ENCODE peak calls at places on chromosomes 13 and 19, in four cellular contexts. One of them, this sample, is unnamed.
A peak's percentile ranks its signal among the peaks of the same experiment; 100 is the strongest.

GRCh38 chr19:15114153-15114540 is 6.9 kb downstream of the SYDE1 start:
- DNase-seq in HepG2: no peak
- DNase-seq in H1: no peak
- DNase-seq in K562: no peak
- DNase-seq in this sample: no peak

GRCh38 chr19:49918089-49918488 is 10.9 kb upstream of the ATF5 start:
- DNase-seq in HepG2: no peak
- DNase-seq in H1: no peak
- DNase-seq in K562: no peak
- DNase-seq in this sample: no peak

GRCh38 chr13:30409911-30410704 is 12.2 kb upstream of the UBE2L5 start:
- DNase-seq in HepG2: no peak
- DNase-seq in H1: no peak
- DNase-seq in K562: no peak
- DNase-seq in this sample: no peak

GRCh38 chr19:42038675-42039074 is 31.3 kb downstream of the GRIK5 start:
- DNase-seq in HepG2: no peak
- DNase-seq in H1: no peak
- DNase-seq in K562: no peak
- DNase-seq in this sample: no peak

GRCh38 chr19:40424637-40425449 is 949 bp downstream of the SERTAD1 start:
- DNase-seq in HepG2: no peak
- DNase-seq in H1: peak; percentile 90
- DNase-seq in K562: peak; percentile 19
- DNase-seq in this sample: no peak

GRCh38 chr13:40063743-40064142 is 408.3 kb downstream of the COG6 start:
- DNase-seq in HepG2: peak; percentile 81
- DNase-seq in H1: no peak
- DNase-seq in K562: no peak
- DNase-seq in this sample: no peak

GRCh38 chr13:47859129-47859528 is 141.9 kb downstream of the SUCLA2 start:
- DNase-seq in HepG2: no peak
- DNase-seq in H1: no peak
- DNase-seq in K562: no peak
- DNase-seq in this sample: no peak

GRCh38 chr19:518292-519231 is 11.3 kb downstream of the TPGS1 start:
- DNase-seq in HepG2: no peak
- DNase-seq in H1: peak; percentile 75
- DNase-seq in K562: peak; percentile 60
- DNase-seq in this sample: no peak

GRCh38 chr19:36377541-36378178 is 1.3 kb downstream of the ZFP14 start:
- DNase-seq in HepG2: peak; percentile 74
- DNase-seq in H1: no peak
- DNase-seq in K562: no peak
- DNase-seq in this sample: no peak

GRCh38 chr13:105471683-105472082 is 1063.8 kb downstream of the EFNB2 start:
- DNase-seq in HepG2: no peak
- DNase-seq in H1: no peak
- DNase-seq in K562: no peak
- DNase-seq in this sample: no peak

GRCh38 chr13:93413972-93414717 is 187.5 kb downstream of the GPC6 start:
- DNase-seq in HepG2: no peak
- DNase-seq in H1: no peak
- DNase-seq in K562: no peak
- DNase-seq in this sample: no peak

GRCh38 chr13:44331912-44332840 is 41.4 kb upstream of the SERP2 start:
- DNase-seq in HepG2: no peak
- DNase-seq in H1: no peak
- DNase-seq in K562: no peak
- DNase-seq in this sample: no peak

GRCh38 chr19:41297628-41298326 is 12.2 kb upstream of the CCDC97 start:
- DNase-seq in HepG2: no peak
- DNase-seq in H1: no peak
- DNase-seq in K562: no peak
- DNase-seq in this sample: peak; percentile 64

GRCh38 chr19:19338082-19338481 is 17.5 kb downstream of the MAU2 start:
- DNase-seq in HepG2: no peak
- DNase-seq in H1: no peak
- DNase-seq in K562: no peak
- DNase-seq in this sample: no peak

GRCh38 chr19:16062789-16063188 is 13.5 kb upstream of the TPM4 start:
- DNase-seq in HepG2: no peak
- DNase-seq in H1: peak; percentile 91
- DNase-seq in K562: peak; percentile 72
- DNase-seq in this sample: no peak

GRCh38 chr13:97766749-97767148 is 186.7 kb upstream of the IPO5 start:
- DNase-seq in HepG2: no peak
- DNase-seq in H1: no peak
- DNase-seq in K562: no peak
- DNase-seq in this sample: no peak

GRCh38 chr19:48348039-48348438 is 15.7 kb downstream of the TMEM143 start:
- DNase-seq in HepG2: peak; percentile 79
- DNase-seq in H1: no peak
- DNase-seq in K562: no peak
- DNase-seq in this sample: no peak

GRCh38 chr13:80962173-80962572 is 621.2 kb upstream of the SPRY2 start:
- DNase-seq in HepG2: no peak
- DNase-seq in H1: no peak
- DNase-seq in K562: no peak
- DNase-seq in this sample: no peak

GRCh38 chr13:99630269-99630898 is 129.1 kb downstream of the TM9SF2 start:
- DNase-seq in HepG2: no peak
- DNase-seq in H1: no peak
- DNase-seq in K562: no peak
- DNase-seq in this sample: no peak

GRCh38 chr13:73429691-73430090 is 370.9 kb downstream of the KLF5 start:
- DNase-seq in HepG2: no peak
- DNase-seq in H1: no peak
- DNase-seq in K562: no peak
- DNase-seq in this sample: no peak

GRCh38 chr19:13574933-13575332 is 68.7 kb upstream of the CACNA1A start:
- DNase-seq in HepG2: peak; percentile 7
- DNase-seq in H1: peak; percentile 48
- DNase-seq in K562: peak; percentile 48
- DNase-seq in this sample: no peak

GRCh38 chr19:23801798-23802197 is 43.1 kb upstream of the ZNF681 start:
- DNase-seq in HepG2: no peak
- DNase-seq in H1: no peak
- DNase-seq in K562: no peak
- DNase-seq in this sample: no peak

GRCh38 chr13:114100446-114101320 is 31.7 kb downstream of the RASA3 start:
- DNase-seq in HepG2: no peak
- DNase-seq in H1: no peak
- DNase-seq in K562: no peak
- DNase-seq in this sample: no peak

GRCh38 chr13:43990829-43991228 is 111.1 kb downstream of the LACC1 start:
- DNase-seq in HepG2: no peak
- DNase-seq in H1: no peak
- DNase-seq in K562: no peak
- DNase-seq in this sample: no peak

GRCh38 chr19:45527731-45528130 is 20.5 kb downstream of the VASP start:
- DNase-seq in HepG2: no peak
- DNase-seq in H1: no peak
- DNase-seq in K562: peak; percentile 34
- DNase-seq in this sample: no peak

GRCh38 chr13:100235311-100235901 is 146.5 kb downstream of the PCCA start:
- DNase-seq in HepG2: peak; percentile 60
- DNase-seq in H1: no peak
- DNase-seq in K562: peak; percentile 22
- DNase-seq in this sample: no peak

GRCh38 chr13:95535243-95535642 is 17.3 kb upstream of the CLDN10 start:
- DNase-seq in HepG2: peak; percentile 84
- DNase-seq in H1: no peak
- DNase-seq in K562: no peak
- DNase-seq in this sample: no peak

GRCh38 chr19:49741210-49741844 is 21.8 kb downstream of the TSKS start:
- DNase-seq in HepG2: peak; percentile 42
- DNase-seq in H1: no peak
- DNase-seq in K562: no peak
- DNase-seq in this sample: no peak

GRCh38 chr13:114047358-114047881 is 73.5 kb upstream of the C13orf46 start:
- DNase-seq in HepG2: no peak
- DNase-seq in H1: no peak
- DNase-seq in K562: peak; percentile 19
- DNase-seq in this sample: peak; percentile 74

GRCh38 chr19:16936901-16937300 is 48.1 kb downstream of the F2RL3 start:
- DNase-seq in HepG2: no peak
- DNase-seq in H1: no peak
- DNase-seq in K562: no peak
- DNase-seq in this sample: no peak

GRCh38 chr13:72194531-72194930 is 327.5 kb upstream of the DACH1 start:
- DNase-seq in HepG2: no peak
- DNase-seq in H1: no peak
- DNase-seq in K562: no peak
- DNase-seq in this sample: no peak

GRCh38 chr13:26538363-26539317 is 18.8 kb upstream of the WASF3 start:
- DNase-seq in HepG2: no peak
- DNase-seq in H1: no peak
- DNase-seq in K562: no peak
- DNase-seq in this sample: no peak

GRCh38 chr19:313169-313987 is 22.2 kb upstream of the PLPP2 start:
- DNase-seq in HepG2: no peak
- DNase-seq in H1: no peak
- DNase-seq in K562: no peak
- DNase-seq in this sample: no peak

GRCh38 chr19:48986211-48986610 is 6.9 kb downstream of the GYS1 start:
- DNase-seq in HepG2: no peak
- DNase-seq in H1: no peak
- DNase-seq in K562: no peak
- DNase-seq in this sample: no peak

DNA sequence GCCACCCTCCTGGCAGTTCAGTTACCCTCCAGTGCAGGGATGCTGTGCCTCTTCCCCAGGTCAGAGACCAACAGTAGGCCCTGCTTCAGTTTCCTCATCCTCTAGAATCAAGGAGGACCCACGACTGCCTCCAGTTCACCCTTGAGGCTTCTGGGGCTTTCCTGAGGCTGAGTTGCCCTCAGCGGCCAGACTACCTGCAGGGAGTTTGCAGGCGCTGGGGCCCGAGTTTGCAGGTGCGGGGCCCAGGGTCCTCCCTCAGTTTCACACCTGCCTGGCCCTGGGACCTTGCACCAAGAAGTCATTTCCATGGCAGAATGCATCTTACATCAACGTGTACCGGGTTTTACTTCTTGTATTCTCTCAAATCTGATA is 38.9 kb upstream of the C19orf12 start:
- DNase-seq in HepG2: no peak
- DNase-seq in H1: no peak
- DNase-seq in K562: no peak
- DNase-seq in this sample: no peak
- TF ChIP-seq CBX5 in HepG2: no peak
- TF ChIP-seq CBX5 in H1: no peak
- TF ChIP-seq CBX5 in K562: no peak
- TF ChIP-seq CBX5 in this sample: no peak

DNA sequence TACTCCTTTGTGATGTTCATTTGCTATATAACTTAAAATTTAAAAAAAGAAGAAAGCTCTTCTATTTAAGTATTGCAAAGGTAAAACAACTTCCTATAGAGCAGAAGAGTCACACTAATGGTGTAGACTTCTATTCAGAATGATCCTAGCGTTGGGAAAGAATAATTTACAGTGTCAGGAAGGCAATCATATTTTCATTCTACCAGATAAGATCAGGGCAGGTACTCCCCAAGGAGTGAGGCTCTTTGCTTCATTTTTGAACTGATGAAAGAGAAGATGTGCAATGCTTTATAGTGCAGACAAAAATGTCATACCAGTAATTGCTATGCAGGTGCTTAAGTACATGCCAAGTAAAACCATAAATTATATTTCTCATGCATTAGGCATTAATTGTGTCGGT is 1193.0 kb downstream of the PCDH9 start:
- DNase-seq in HepG2: no peak
- DNase-seq in H1: no peak
- DNase-seq in K562: no peak
- DNase-seq in this sample: no peak
- TF ChIP-seq CBX5 in HepG2: no peak
- TF ChIP-seq CBX5 in H1: no peak
- TF ChIP-seq CBX5 in K562: no peak
- TF ChIP-seq CBX5 in this sample: no peak

DNA sequence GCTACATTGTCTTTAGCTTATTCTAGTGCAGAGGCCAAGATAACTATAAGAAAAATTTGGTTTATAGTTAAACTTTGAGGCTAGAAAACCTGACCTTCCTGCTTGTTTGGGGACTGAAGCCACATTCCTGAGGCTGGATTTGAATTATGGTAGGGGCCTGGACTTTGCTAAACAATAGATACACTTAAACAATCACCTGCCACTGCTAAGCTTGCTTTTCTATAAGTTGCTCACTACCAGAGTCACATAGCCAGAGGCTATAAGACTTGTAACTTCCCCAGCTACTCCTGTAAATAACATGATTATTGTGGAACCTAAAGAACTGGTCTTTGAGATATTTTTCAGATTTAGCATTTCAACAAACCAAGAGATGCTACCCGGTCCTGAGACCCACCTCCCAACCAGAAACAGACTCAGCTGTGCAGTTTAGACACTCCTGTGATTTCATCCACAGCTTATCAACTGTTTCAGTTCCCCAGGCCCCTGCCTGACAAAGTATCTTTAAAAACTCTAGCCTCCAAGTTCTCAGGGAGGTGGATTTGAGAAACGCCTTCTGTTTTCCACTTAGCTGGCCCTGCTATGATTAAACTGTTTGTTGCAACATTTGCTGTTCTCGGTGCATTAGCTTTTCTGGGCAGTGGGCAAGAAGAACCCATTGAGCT is 77.7 kb downstream of the MIPEP start:
- DNase-seq in HepG2: no peak
- DNase-seq in H1: no peak
- DNase-seq in K562: no peak
- DNase-seq in this sample: no peak
- TF ChIP-seq CBX5 in HepG2: no peak
- TF ChIP-seq CBX5 in H1: no peak
- TF ChIP-seq CBX5 in K562: no peak
- TF ChIP-seq CBX5 in this sample: no peak

DNA sequence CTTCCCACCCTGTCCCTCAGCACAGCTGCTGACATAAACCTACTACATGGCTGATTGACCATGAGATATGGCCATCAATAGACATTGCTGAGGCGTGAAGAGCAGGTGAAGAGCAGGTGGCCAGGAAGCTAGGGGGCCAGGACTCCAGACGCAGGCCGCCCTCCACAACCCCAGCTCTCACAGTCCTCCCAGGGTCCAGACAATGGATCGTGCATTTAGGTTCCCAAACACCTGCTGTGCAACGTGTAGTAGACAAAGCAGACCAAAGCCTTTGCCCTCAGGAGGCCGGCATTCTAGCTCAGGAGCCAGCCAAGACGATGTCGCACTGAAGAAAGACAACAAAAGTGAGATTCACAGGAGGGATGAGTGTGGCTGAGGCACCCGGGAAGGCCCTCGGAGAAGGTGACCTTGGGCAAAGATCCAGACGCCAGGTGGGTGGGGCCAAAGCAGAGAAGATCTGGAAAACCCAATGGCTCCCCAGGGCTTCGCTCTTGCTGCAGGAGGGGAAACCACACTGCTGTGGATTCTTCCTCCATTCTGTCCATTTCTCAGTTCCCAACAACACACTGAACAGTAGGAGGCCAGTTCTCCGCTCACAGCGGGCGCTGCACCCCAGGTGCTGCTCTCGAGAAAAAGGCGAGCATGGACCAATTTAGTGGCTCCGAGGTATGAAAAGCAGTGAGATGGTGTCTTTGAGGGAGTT is 1.4 kb downstream of the FFAR1 start:
- DNase-seq in HepG2: no peak
- DNase-seq in H1: peak; percentile 44
- DNase-seq in K562: no peak
- DNase-seq in this sample: no peak
- TF ChIP-seq CBX5 in HepG2: no peak
- TF ChIP-seq CBX5 in H1: no peak
- TF ChIP-seq CBX5 in K562: no peak
- TF ChIP-seq CBX5 in this sample: no peak

This sample was measured in GM12878.